ENCODE peak calls at places on chromosomes 1 and 21, in seven cellular contexts. C is A673; E is CD8-positive, alpha-beta T cell; F is heart left ventricle; B is CD8-positive, alpha-beta memory T cell; I is lung; T is CD4-positive, CD25-positive, alpha-beta regulatory T cell. M is an unnamed sample.

GRCh38 chr1:218351617-218352438 is 6.7 kb downstream of the TGFB2 start:
- DNase-seq in C (peak; percentile 63), E (peak; percentile 12), F (no peak), B (peak; percentile 28), I (no peak), T (no peak), M (peak; percentile 58)

GRCh38 chr1:77948841-77949424 is 29.9 kb downstream of the FUBP1 start:
- DNase-seq in C (peak; percentile 25), E (no peak), F (peak; percentile 29), B (no peak), I (no peak), T (no peak), M (no peak)

GRCh38 chr1:59015708-59016107 is 231.9 kb upstream of the JUN start:
- DNase-seq in C (no peak), E (no peak), F (no peak), B (no peak), I (no peak), T (no peak), M (peak; percentile 75)

GRCh38 chr1:15411593-15412487 is 2.2 kb downstream of the EFHD2 start:
- DNase-seq in C (no peak), E (peak; percentile 49), F (peak; percentile 59), B (no peak), I (peak; percentile 71), T (peak; percentile 31), M (peak; percentile 97)

GRCh38 chr1:181483561-181484291 is 409 bp downstream of the CACNA1E start:
- DNase-seq in C (no peak), E (no peak), F (no peak), B (no peak), I (no peak), T (no peak), M (no peak)

GRCh38 chr21:45478115-45478801 is 64.0 kb downstream of the SLC19A1 start:
- DNase-seq in C (peak; percentile 82), E (peak; percentile 83), F (peak; percentile 71), B (peak; percentile 86), I (peak; percentile 54), T (peak; percentile 64), M (peak; percentile 55)

GRCh38 chr1:218809625-218810024 is 364.1 kb upstream of the LYPLAL1 start:
- DNase-seq in C (no peak), E (no peak), F (no peak), B (no peak), I (no peak), T (no peak), M (no peak)

GRCh38 chr1:212514056-212514614 is 81.4 kb downstream of the NENF start:
- DNase-seq in C (peak; percentile 78), E (peak; percentile 8), F (peak; percentile 68), B (peak; percentile 5), I (peak; percentile 71), T (no peak), M (peak; percentile 94)

GRCh38 chr1:78831731-78832360 is 174.7 kb downstream of the ADGRL4 start:
- DNase-seq in C (peak; percentile 80), E (no peak), F (no peak), B (no peak), I (no peak), T (no peak), M (peak; percentile 89)

GRCh38 chr21:25871566-25871965 is 136.8 kb downstream of the GABPA start:
- DNase-seq in C (no peak), E (no peak), F (no peak), B (no peak), I (no peak), T (no peak), M (no peak)

GRCh38 chr1:166840309-166841302 is 1.3 kb downstream of the POGK start:
- DNase-seq in C (no peak), E (no peak), F (peak; percentile 31), B (no peak), I (peak; percentile 42), T (no peak), M (peak; percentile 17)

GRCh38 chr1:153049211-153049610 is 8.1 kb downstream of the SPRR2A start:
- DNase-seq in C (no peak), E (no peak), F (no peak), B (no peak), I (no peak), T (no peak), M (no peak)

GRCh38 chr1:209797978-209798639 is 7.8 kb downstream of the IRF6 start:
- DNase-seq in C (no peak), E (no peak), F (no peak), B (no peak), I (no peak), T (no peak), M (no peak)

GRCh38 chr1:177274687-177275211 is 104.0 kb downstream of the BRINP2 start:
- DNase-seq in C (no peak), E (no peak), F (peak; percentile 70), B (no peak), I (peak; percentile 65), T (no peak), M (no peak)

GRCh38 chr1:8456306-8456912 is 138.5 kb downstream of the SLC45A1 start:
- DNase-seq in C (peak; percentile 41), E (no peak), F (no peak), B (no peak), I (no peak), T (no peak), M (no peak)

GRCh38 chr1:223405507-223405906 is 12.3 kb downstream of the CCDC185 start:
- DNase-seq in C (no peak), E (no peak), F (no peak), B (no peak), I (no peak), T (no peak), M (no peak)

GRCh38 chr1:210301254-210301955 is 27.3 kb upstream of the HHAT start:
- DNase-seq in C (no peak), E (no peak), F (no peak), B (no peak), I (no peak), T (no peak), M (no peak)

DNA sequence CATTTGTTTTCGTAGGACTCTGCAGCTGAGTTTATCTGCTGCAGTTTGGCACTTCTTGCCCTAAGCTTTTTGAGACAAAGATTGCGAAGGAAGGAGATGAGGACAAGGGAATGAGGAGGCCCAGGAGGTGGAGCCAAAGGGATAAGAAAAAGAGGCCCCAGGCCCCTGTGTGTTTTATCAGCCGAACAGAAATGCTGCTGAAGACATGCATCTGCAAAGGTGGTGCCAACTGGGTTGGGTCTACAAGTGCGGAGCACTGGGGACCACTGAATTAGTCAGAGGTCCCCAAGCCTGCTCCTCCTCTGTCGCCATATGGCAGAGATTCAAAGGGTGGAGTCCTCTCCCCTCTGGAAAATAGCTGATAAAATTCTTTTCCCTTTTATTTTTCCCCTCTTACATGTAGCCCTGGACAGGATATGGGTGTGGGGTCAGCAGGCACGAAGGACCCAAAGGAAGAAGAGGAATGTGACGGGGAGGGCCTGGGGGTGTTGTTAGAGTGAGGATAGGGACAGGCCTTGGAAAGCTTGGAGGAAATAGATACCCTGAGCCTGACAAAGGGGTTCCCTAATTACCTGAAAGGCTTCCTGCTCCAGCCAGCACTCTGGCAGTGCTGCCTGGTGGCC is 2.7 kb downstream of the CD34 start:
- DNase-seq in C (no peak), E (no peak), F (peak; percentile 81), B (no peak), I (no peak), T (no peak), M (no peak)
- H3K4me3 ChIP-seq in C (no peak overlapping the region), E (no peak overlapping the region), F (peak overlapping the region; percentile 24), B (no peak overlapping the region), I (no peak overlapping the region), T (no peak overlapping the region), M (no peak overlapping the region)

DNA sequence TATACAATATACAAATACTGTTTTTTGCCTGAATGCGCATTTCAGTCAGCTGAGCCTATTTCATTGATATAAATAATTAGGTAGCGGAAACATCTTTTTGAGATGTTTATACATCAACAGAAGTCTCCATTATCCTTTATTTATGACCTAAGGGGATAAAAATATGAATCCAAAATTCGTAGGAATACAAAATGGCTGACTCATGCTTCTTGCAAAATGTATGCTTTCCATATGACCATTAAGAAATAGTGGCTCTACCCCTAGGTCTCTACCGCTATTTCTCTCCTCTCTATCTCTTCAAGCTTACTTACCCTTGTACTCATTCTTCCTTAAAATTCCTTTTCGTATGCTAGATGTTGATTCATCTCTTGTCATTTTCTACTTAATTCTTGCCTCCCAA is 338.4 kb upstream of the TMPRSS15 start:
- DNase-seq in C (no peak), E (no peak), F (no peak), B (no peak), I (no peak), T (no peak), M (no peak)
- H3K9me3 ChIP-seq in C (peaks cover 4% of the 10 kb centered on the region), E (no peaks in the 10 kb centered on the region), F (no peaks in the 10 kb centered on the region), B (no peaks in the 10 kb centered on the region), I (no peaks in the 10 kb centered on the region), T (no peaks in the 10 kb centered on the region), M (no peaks in the 10 kb centered on the region)

GRCh38 chr1:116710326-116711060 is 43.0 kb upstream of the IGSF3 start:
- DNase-seq in C (no peak), E (no peak), F (no peak), B (no peak), I (no peak), T (no peak), M (no peak)

GRCh38 chr1:116709666-116710167 is 42.2 kb upstream of the IGSF3 start:
- DNase-seq in C (no peak), E (no peak), F (no peak), B (no peak), I (no peak), T (no peak), M (no peak)

GRCh38 chr1:116713474-116713873 is 40.8 kb upstream of the CD2 start:
- DNase-seq in C (no peak), E (no peak), F (no peak), B (no peak), I (no peak), T (no peak), M (no peak)

GRCh38 chr1:116712510-116712909 is 41.7 kb upstream of the CD2 start:
- DNase-seq in C (no peak), E (no peak), F (no peak), B (no peak), I (no peak), T (no peak), M (no peak)

DNA sequence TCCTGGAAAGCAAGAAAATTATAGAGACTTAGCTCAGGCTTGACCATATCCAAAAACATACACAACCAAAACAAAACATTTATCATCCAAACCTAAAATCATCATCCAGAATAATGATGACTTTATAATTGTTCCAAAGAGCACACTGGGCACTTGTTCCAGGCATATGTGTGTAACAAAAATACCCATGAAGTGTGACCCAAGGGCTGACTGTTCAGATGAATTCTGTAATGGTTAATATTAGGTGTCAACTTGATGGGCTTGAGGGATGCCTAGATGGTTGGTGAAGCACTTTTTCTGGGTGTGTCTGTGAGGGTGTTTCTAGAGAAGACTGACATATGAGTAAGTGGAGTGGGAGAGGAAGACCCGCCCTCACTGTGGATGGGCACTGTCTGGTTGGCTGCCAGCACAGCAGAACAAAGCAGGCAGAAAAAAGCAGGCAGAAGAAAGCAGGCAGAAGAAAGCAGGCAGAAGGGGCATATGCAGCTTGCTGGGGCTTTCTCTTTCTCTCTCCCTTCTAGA is 43.1 kb upstream of the CD2 start:
- DNase-seq in C (no peak), E (no peak), F (no peak), B (no peak), I (no peak), T (no peak), M (no peak)
- H3K4me3 ChIP-seq in C (no peak overlapping the region), E (no peak overlapping the region), F (no peak overlapping the region), B (no peak overlapping the region), I (no peak overlapping the region), T (no peak overlapping the region), M (no peak overlapping the region)

DNA sequence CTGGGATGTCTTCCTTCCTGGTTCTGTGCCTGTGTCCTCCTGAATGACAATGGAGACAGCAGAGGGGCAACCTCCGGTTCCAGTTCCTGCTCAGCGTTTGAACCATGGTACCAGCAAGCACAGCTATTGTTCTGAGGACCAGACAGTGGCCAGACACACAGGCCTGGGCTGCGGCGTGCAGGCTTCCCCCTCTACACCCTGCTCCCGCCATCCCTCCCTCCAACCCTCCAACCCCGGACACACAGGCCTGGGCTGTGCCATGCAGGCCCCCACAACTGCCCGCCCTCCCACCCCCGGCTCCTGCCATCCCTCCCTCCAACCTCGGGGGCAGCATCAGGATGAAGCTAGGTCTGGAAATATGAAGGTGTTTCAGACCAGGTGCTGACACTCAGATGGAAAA is 5.6 kb upstream of the MEGF6 start:
- DNase-seq in C (no peak), E (no peak), F (no peak), B (no peak), I (no peak), T (no peak), M (no peak)
- H3K9me3 ChIP-seq in C (no peaks in the 10 kb centered on the region), E (no peaks in the 10 kb centered on the region), F (no peaks in the 10 kb centered on the region), B (no peaks in the 10 kb centered on the region), I (no peaks in the 10 kb centered on the region), T (no peaks in the 10 kb centered on the region), M (no peaks in the 10 kb centered on the region)

M was measured in SJSA1.